ENCODE peak calls at places on chromosomes 13 and 19, in nine cellular contexts. E is lower lobe of right lung, D is left ventricle myocardium inferior, N is type B pancreatic cell, W is upper lobe of right lung, I is fibroblast of the aortic adventitia, F is left lung, M is heart left ventricle, G is A549. X is an unnamed sample.

GRCh38 chr19:32622002-32622401 is 41.0 kb downstream of the PDCD5 start:
- DNase-seq in D (no peak), N (no peak), I (no peak), W (no peak), M (no peak), F (no peak), E (no peak), G (no peak), X (no peak)

GRCh38 chr13:43348397-43348796 is 325.0 kb downstream of the DNAJC15 start:
- DNase-seq in W (no peak), E (no peak), D (no peak), G (peak), M (no peak), N (no peak), I (peak), F (no peak), X (no peak)

GRCh38 chr13:28325022-28325421 is 169.9 kb downstream of the FLT1 start:
- DNase-seq in M (no peak), F (no peak), W (no peak), G (no peak), I (peak), E (no peak), D (no peak), N (no peak), X (no peak)

GRCh38 chr13:100987993-100988392 is 313.4 kb upstream of the TMTC4 start:
- DNase-seq in D (no peak), I (peak), W (no peak), G (peak), M (no peak), F (no peak), N (no peak), E (no peak), X (no peak)

GRCh38 chr19:48837081-48837524 is 812 bp upstream of the HSD17B14 start:
- DNase-seq in F (peak), M (peak), D (peak), N (peak), I (peak), G (peak), W (peak), E (peak), X (peak)

GRCh38 chr13:94122300-94122699 is 357.2 kb downstream of the DCT start:
- DNase-seq in E (no peak), I (no peak), D (no peak), N (no peak), G (no peak), M (no peak), W (no peak), F (no peak), X (no peak)

GRCh38 chr13:111610077-111610476 is 289.6 kb downstream of the TEX29 start:
- DNase-seq in W (peak), I (no peak), G (no peak), M (no peak), E (no peak), F (no peak), D (no peak), N (no peak), X (no peak)

GRCh38 chr13:28012896-28013295 is 24.4 kb upstream of the URAD start:
- DNase-seq in M (no peak), N (no peak), D (no peak), F (no peak), E (no peak), I (no peak), W (no peak), G (no peak), X (peak)

GRCh38 chr13:31119966-31120733 is 41.6 kb downstream of the HSPH1 start:
- DNase-seq in N (no peak), E (no peak), M (no peak), W (no peak), G (no peak), D (no peak), I (peak), F (no peak), X (no peak)

GRCh38 chr13:100673831-100674362 is 698 bp downstream of the TMTC4 start:
- DNase-seq in N (no peak), E (peak), I (peak), G (peak), W (peak), M (peak), D (peak), F (no peak), X (peak)

GRCh38 chr13:103349664-103350063 is 283.4 kb upstream of the SLC10A2 start:
- DNase-seq in W (no peak), I (no peak), E (no peak), D (no peak), F (no peak), N (no peak), M (peak), G (no peak), X (no peak)

GRCh38 chr19:5719961-5720790 is at the start of the genes CATSPERD and LONP1:
- DNase-seq in M (peak), I (peak), E (peak), N (peak), D (peak), W (peak), G (peak), F (peak), X (peak)

GRCh38 chr13:79246575-79246949 is 159.5 kb downstream of the RBM26 start:
- DNase-seq in I (no peak), G (peak), D (no peak), E (no peak), F (no peak), M (no peak), N (no peak), W (no peak), X (no peak)
- TF ChIP-seq CTCF in I (no peak), G (peak), D (no peak), E (no peak), F (no peak), M (no peak), N (no peak), W (no peak), X (peak)

DNA sequence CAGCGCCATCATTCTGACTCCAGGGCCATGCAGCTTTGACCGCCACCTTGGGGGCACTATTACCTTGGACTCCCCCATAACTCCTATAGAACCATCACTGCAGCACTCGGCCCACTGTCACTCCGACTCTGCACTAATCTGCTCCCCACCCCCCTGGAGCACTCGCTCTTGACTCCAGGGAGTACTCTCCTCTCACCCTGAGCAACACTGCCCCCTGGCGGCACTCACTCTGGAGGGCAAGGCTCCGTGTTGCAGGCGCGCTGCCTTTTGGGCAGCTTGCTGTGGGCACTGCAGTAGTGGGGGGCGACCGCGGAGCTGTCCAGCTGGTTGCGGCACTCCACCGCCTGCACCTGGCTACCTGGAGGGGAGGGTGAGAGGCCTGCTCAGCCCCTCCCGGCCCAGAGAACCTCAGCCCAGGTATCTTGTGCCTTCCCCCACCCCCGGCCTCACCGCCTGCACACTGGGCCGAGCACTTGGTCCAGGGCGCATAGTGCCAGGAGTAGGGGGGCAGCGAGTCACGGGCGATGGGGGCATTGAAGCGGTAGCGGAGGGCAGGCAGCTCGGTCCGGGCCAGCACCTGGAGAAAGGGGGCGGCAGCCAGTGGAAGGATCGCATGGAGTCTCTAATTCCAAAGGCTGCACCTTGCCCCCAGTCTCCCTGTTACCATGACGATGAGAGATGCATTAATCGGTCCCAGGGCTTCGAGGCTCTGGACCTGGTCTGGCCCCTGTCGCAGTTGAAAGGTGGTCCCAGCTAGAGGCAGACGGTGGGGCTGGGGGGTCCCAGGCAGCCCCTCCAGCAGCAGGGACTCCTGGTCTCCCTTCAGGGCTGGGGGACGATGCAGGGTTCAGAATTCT is 8.9 kb upstream of the MYO1F start:
- DNase-seq in I (no peak), W (peak), E (peak), D (peak), N (peak), G (peak), M (peak), F (peak), X (no peak)
- TF ChIP-seq CTCF in I (peak), W (peak), E (peak), D (peak), N (peak), G (peak), M (peak), F (peak), X (peak)

GRCh38 chr19:33988601-33989000 is 183.7 kb upstream of the LSM14A start:
- DNase-seq in I (peak), N (no peak), G (no peak), E (no peak), M (no peak), D (no peak), F (no peak), W (no peak), X (no peak)

GRCh38 chr19:33978286-33978685 is 181.6 kb downstream of the KCTD15 start:
- DNase-seq in E (no peak), W (no peak), M (no peak), D (no peak), G (no peak), F (no peak), I (no peak), N (no peak), X (no peak)

DNA sequence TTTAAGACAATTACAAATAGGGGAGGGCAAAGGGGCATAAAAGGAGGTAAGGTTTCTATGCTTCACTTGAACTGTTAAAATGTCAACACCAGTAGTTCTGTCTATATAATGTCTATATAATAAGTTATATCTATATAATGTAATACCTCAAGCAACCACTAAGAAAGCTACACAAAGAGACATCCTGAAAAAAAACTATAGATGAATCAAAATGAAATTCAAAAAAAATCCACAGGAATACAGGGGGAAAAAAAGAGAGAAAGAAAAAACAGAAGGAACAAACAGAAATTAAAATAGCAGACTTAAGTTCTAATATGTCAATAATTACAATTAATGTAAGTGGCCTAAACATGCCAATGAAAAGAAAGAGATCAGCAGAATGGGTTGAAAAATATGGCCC is 186.0 kb downstream of the KCTD15 start:
- DNase-seq in G (no peak), M (no peak), W (no peak), E (no peak), I (no peak), N (no peak), D (no peak), F (no peak), X (no peak)
- TF ChIP-seq CTCF in G (no peak), M (no peak), W (no peak), E (no peak), I (no peak), N (peak), D (no peak), F (no peak), X (no peak)

GRCh38 chr19:29682236-29682895 is 17.1 kb downstream of the PLEKHF1 start:
- DNase-seq in G (no peak), W (no peak), D (no peak), M (peak), F (peak), E (peak), N (no peak), I (no peak), X (no peak)

GRCh38 chr19:29685326-29685725 is 20.1 kb downstream of the PLEKHF1 start:
- DNase-seq in M (no peak), F (no peak), W (no peak), D (no peak), E (no peak), G (no peak), N (no peak), I (peak), X (no peak)

GRCh38 chr19:29680937-29681336 is 15.7 kb downstream of the PLEKHF1 start:
- DNase-seq in G (no peak), M (no peak), N (no peak), D (no peak), F (no peak), E (no peak), W (no peak), I (no peak), X (no peak)

GRCh38 chr19:29681422-29682235 is 16.4 kb downstream of the PLEKHF1 start:
- DNase-seq in E (no peak), M (peak), G (no peak), F (peak), I (peak), D (no peak), W (no peak), N (no peak), X (no peak)

GRCh38 chr19:29683009-29683408 is 17.7 kb downstream of the PLEKHF1 start:
- DNase-seq in I (no peak), F (no peak), W (no peak), G (no peak), E (no peak), D (no peak), N (no peak), M (peak), X (no peak)
- TF ChIP-seq CTCF in I (no peak), F (no peak), W (no peak), G (no peak), E (no peak), D (no peak), N (no peak), M (no peak), X (no peak)

GRCh38 chr13:51923983-51924539 is 62.3 kb downstream of the CCDC70 start:
- DNase-seq in M (no peak), D (no peak), I (no peak), N (peak), W (no peak), E (no peak), G (peak), F (no peak), X (no peak)
- TF ChIP-seq CTCF in M (no peak), D (peak), I (peak), N (peak), W (no peak), E (no peak), G (no peak), F (no peak), X (no peak)

GRCh38 chr19:8525401-8525684 is 11.4 kb upstream of the ZNF414 start:
- DNase-seq in N (no peak), E (no peak), F (no peak), I (no peak), G (no peak), D (no peak), W (no peak), M (no peak), X (no peak)
- TF ChIP-seq CTCF in N (peak), E (peak), F (no peak), I (peak), G (no peak), D (peak), W (no peak), M (no peak), X (no peak)

GRCh38 chr19:56324425-56324824 is 9.8 kb upstream of the ZSCAN5A start:
- DNase-seq in N (no peak), M (no peak), F (no peak), D (no peak), W (no peak), G (no peak), E (no peak), I (no peak), X (no peak)
- TF ChIP-seq CTCF in N (no peak), M (no peak), F (no peak), D (no peak), W (no peak), G (no peak), E (no peak), I (no peak), X (no peak)

GRCh38 chr19:1032264-1032867 is 6.0 kb downstream of the CNN2 start:
- DNase-seq in N (no peak), G (no peak), D (no peak), E (no peak), F (peak), W (no peak), I (no peak), M (no peak), X (no peak)
- TF ChIP-seq CTCF in N (no peak), G (no peak), D (no peak), E (no peak), F (no peak), W (no peak), I (no peak), M (no peak), X (no peak)

X was measured in GM10248.